ENCODE peak calls at places on chromosome 16, in four cellular contexts. V, B, F and N are unnamed samples.
A peak's percentile ranks its signal among the peaks of the same experiment; 100 is the strongest.

GRCh38 chr16:87226926-87227650 is 90.1 kb downstream of the C16orf95 start:
- DNase-seq in F (no peak), V (no peak), B (no peak), N (no peak)

GRCh38 chr16:720990-721764 is at the start of gene ANTKMT:
- DNase-seq in V (peak; percentile 77), F (peak; percentile 73), B (peak; percentile 63), N (peak; percentile 98)

GRCh38 chr16:58467915-58468314 is 32.0 kb upstream of the NDRG4 start:
- DNase-seq in F (no peak), V (no peak), B (no peak), N (no peak)

GRCh38 chr16:3413730-3414379 is 12.8 kb downstream of the ZNF174 start:
- DNase-seq in V (no peak), B (no peak), F (no peak), N (no peak)

GRCh38 chr16:5951486-5951885 is 853.9 kb upstream of the EEF2KMT start:
- DNase-seq in F (no peak), B (no peak), V (peak; percentile 8), N (no peak)

GRCh38 chr16:80046848-80047247 is 446.3 kb upstream of the MAF start:
- DNase-seq in V (no peak), B (no peak), F (no peak), N (no peak)

GRCh38 chr16:66604376-66605176 is at the start of gene CMTM3:
- DNase-seq in V (peak; percentile 34), F (no peak), B (no peak), N (peak; percentile 38)

GRCh38 chr16:87492241-87492635 is 586 bp downstream of the ZCCHC14 start:
- DNase-seq in V (no peak), F (no peak), B (no peak), N (no peak)

GRCh38 chr16:73794936-73795335 is 501.7 kb upstream of the PSMD7 start:
- DNase-seq in V (no peak), B (no peak), F (no peak), N (no peak)

GRCh38 chr16:58024673-58025350 is 742 bp upstream of the MMP15 start:
- DNase-seq in B (no peak), V (no peak), F (peak; percentile 79), N (no peak)

GRCh38 chr16:25163683-25164082 is 52.1 kb downstream of the LCMT1 start:
- DNase-seq in B (no peak), F (no peak), V (no peak), N (no peak)

GRCh38 chr16:27974896-27975540 is 88.5 kb downstream of the GSG1L start:
- DNase-seq in F (no peak), B (no peak), V (no peak), N (no peak)

GRCh38 chr16:27976990-27977389 is 86.5 kb downstream of the GSG1L start:
- DNase-seq in F (no peak), B (no peak), V (no peak), N (no peak)

GRCh38 chr16:27972500-27972899 is 91.0 kb downstream of the GSG1L start:
- DNase-seq in F (peak; percentile 44), B (no peak), V (peak; percentile 55), N (peak; percentile 39)

GRCh38 chr16:27969574-27969973 is 93.9 kb downstream of the GSG1L start:
- DNase-seq in F (no peak), B (no peak), V (peak; percentile 26), N (no peak)

DNA sequence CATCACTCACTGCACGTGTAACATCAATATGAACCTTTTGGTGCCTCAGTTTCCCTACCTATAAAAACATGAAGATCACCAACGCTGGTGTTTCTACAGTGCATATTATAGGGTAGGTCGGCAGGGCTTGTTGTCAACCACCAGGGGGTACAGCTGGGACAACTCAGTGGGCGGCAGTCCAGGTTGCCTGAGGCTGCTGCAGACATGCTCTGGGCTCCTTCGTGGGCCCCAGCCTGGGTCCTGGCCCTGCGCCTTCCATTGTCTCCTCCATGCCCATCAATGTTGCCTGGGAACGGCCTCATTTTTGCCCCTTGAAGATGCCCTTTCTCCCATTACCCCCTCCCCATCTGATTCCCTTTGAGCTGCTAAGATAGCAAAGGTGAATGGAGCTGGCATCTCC is 89.8 kb downstream of the GSG1L start:
- DNase-seq in F (no peak), V (no peak), B (no peak), N (no peak)
- TF ChIP-seq CTCF in F (no peak), V (no peak), B (no peak), N (peak; percentile 5)

GRCh38 chr16:50671644-50672260 is 9.4 kb downstream of the SNX20 start:
- DNase-seq in F (no peak), B (no peak), V (peak; percentile 26), N (no peak)
- TF ChIP-seq CTCF in F (peak; percentile 90), B (peak; percentile 23), V (peak; percentile 72), N (peak; percentile 45)

DNA sequence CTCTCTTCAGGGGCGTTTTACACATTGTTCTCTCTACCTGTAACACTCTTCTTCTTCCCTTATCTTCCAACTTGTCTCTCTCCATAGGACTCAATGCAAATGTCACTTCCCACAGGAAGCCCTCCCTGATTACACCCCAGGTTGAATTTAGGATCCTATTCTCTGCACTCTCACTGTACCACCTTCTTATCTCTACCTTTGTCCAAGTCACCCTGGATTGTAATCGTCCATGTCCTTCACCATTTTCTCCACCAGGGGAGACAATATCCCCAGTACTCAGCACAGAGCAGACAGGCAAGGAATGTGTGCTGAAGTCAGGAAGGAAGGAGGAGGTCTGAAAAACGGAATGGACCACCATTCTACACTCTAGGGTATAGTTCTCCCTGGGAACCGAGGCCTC is 14.1 kb downstream of the C16orf82 start:
- DNase-seq in F (no peak), V (no peak), B (no peak), N (no peak)
- TF ChIP-seq CTCF in F (peak; percentile 71), V (peak; percentile 19), B (no peak), N (peak; percentile 25)

GRCh38 chr16:21208429-21208828 is 2.9 kb downstream of the ZP2 start:
- DNase-seq in F (no peak), V (no peak), B (no peak), N (no peak)
- TF ChIP-seq CTCF in F (no peak), V (no peak), B (no peak), N (no peak)

GRCh38 chr16:71867934-71868333 is 16.0 kb downstream of the ZNF821 start:
- DNase-seq in F (no peak), V (no peak), B (no peak), N (no peak)
- TF ChIP-seq CTCF in F (no peak), V (no peak), B (no peak), N (no peak)

DNA sequence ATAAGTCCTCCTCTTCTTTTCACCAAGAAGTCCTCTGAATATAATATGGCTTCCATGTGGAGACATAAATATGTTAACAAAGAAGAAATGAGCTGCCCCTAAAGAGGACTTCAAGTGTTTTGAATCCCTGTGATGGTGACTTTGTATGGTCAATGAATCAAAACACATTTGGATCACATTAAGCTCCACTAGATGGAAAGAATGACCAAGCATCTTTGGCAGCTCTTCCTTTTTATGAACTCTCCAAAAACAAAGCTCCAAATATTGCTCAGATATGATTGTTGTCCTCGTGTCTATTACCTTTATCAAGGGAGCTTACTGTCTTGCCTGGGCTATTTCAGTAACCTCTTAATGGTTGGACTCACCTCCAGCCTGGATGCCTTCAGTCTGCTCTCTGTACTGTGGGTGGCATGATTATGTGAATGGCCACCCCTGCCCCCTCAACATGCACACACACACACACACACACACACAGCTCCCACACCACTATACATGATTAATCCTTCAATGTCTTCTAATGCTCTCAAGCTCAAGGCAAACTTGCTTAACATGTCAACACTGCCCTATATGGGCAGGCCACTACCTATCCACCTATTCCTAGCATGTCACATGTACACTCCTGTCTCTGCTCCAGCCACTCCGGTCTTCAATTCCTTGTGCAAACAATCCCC is 346.6 kb upstream of the SALL1 start:
- DNase-seq in B (no peak), F (no peak), V (no peak), N (no peak)
- TF ChIP-seq CTCF in B (no peak), F (no peak), V (no peak), N (no peak)

GRCh38 chr16:19114359-19115147 is 789 bp downstream of the ITPRIPL2 start:
- DNase-seq in F (peak; percentile 55), B (no peak), V (peak; percentile 63), N (no peak)
- TF ChIP-seq CTCF in F (no peak), B (peak; percentile 20), V (no peak), N (no peak)

GRCh38 chr16:63527404-63527803 is 1491.2 kb upstream of the CDH8 start:
- DNase-seq in B (no peak), V (no peak), F (no peak), N (no peak)

GRCh38 chr16:63530974-63531373 is 1494.7 kb upstream of the CDH8 start:
- DNase-seq in B (no peak), V (no peak), F (no peak), N (no peak)

DNA sequence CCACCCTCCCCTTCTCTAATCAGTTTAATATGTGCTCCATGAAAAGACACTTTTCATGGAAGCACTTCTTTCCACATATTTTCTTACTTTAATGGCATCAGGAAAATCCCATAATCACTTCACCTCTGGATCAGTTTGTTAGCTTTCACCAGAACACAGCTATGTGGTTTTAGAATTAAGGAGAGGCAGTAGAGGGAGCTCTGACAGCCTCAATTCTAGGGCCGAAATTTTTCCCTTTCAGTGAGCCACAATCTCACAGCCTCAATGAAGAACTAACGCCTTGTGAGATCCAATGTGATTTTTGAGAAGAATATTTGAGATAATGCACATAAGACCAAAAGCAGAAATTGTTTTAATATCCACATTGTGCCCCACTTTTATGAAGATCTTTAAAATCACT is 1494.0 kb upstream of the CDH8 start:
- DNase-seq in F (no peak), B (no peak), V (no peak), N (no peak)
- TF ChIP-seq CTCF in F (no peak), B (peak; percentile 18), V (no peak), N (no peak)